ENCODE peak calls at places on chromosomes 11 and 22, in ten cellular contexts. Q is IMR-90, Y is heart right ventricle, M is epithelial cell of esophagus, R is A549, G is GM06990, K is kidney, D is coronary artery, L is upper lobe of left lung, H is NB4. Z is an unnamed sample.

GRCh38 chr11:46499821-46500220 is 94.0 kb downstream of the AMBRA1 start:
- DNase-seq in Q (no peak), Y (no peak), M (no peak), R (no peak), G (no peak), K (no peak), D (no peak), L (no peak), H (no peak), Z (no peak)

GRCh38 chr11:17351510-17352176 is at the start of gene NCR3LG1:
- DNase-seq in Q (peak; percentile 77), Y (peak; percentile 44), M (peak; percentile 68), R (peak; percentile 38), G (peak; percentile 41), K (peak; percentile 84), D (peak; percentile 81), L (peak; percentile 63), H (peak; percentile 83), Z (peak; percentile 52)

GRCh38 chr22:31871475-31871874 is 72.9 kb upstream of the YWHAH start:
- DNase-seq in Q (no peak), Y (no peak), M (no peak), R (no peak), G (no peak), K (no peak), D (no peak), L (no peak), H (no peak), Z (no peak)

GRCh38 chr11:128904303-128904871 is 13.2 kb downstream of the KCNJ5 start:
- DNase-seq in Q (no peak), Y (no peak), M (no peak), R (no peak), G (no peak), K (peak; percentile 68), D (no peak), L (no peak), H (peak; percentile 28), Z (no peak)

GRCh38 chr22:43090130-43090789 is 1.1 kb upstream of the TTLL1 start:
- DNase-seq in Q (peak; percentile 80), Y (no peak), M (peak; percentile 92), R (peak; percentile 82), G (peak; percentile 38), K (peak; percentile 79), D (no peak), L (peak; percentile 38), H (peak; percentile 88), Z (peak; percentile 80)

GRCh38 chr22:25054943-25055511 is 102.5 kb downstream of the KIAA1671 start:
- DNase-seq in Q (no peak), Y (no peak), M (peak; percentile 54), R (no peak), G (no peak), K (no peak), D (no peak), L (no peak), H (no peak), Z (no peak)

GRCh38 chr11:76174330-76174729 is 32.0 kb downstream of the WNT11 start:
- DNase-seq in Q (no peak), Y (no peak), M (no peak), R (no peak), G (no peak), K (no peak), D (no peak), L (no peak), H (no peak), Z (no peak)

GRCh38 chr11:35553831-35554230 is 28.4 kb upstream of the PAMR1 start:
- DNase-seq in Q (peak; percentile 99), Y (no peak), M (no peak), R (no peak), G (no peak), K (no peak), D (no peak), L (no peak), H (no peak), Z (peak; percentile 84)

GRCh38 chr11:99015634-99016454 is 4.9 kb upstream of the CNTN5 start:
- DNase-seq in Q (peak; percentile 51), Y (no peak), M (peak; percentile 56), R (peak; percentile 1), G (no peak), K (no peak), D (no peak), L (no peak), H (peak; percentile 72), Z (peak; percentile 19)

GRCh38 chr11:22165087-22165486 is 27.8 kb upstream of the ANO5 start:
- DNase-seq in Q (no peak), Y (no peak), M (no peak), R (no peak), G (no peak), K (no peak), D (no peak), L (no peak), H (no peak), Z (no peak)

GRCh38 chr11:85682330-85683305 is 3.4 kb downstream of the CCDC89 start:
- DNase-seq in Q (peak; percentile 47), Y (peak; percentile 84), M (peak; percentile 34), R (peak; percentile 22), G (peak; percentile 32), K (peak; percentile 83), D (no peak), L (peak; percentile 64), H (no peak), Z (peak; percentile 17)

GRCh38 chr22:36532466-36532865 is 3.5 kb upstream of the EIF3D start:
- DNase-seq in Q (no peak), Y (no peak), M (no peak), R (no peak), G (no peak), K (no peak), D (no peak), L (no peak), H (no peak), Z (no peak)

GRCh38 chr11:2188745-2189144 is 17.1 kb upstream of the TH start:
- DNase-seq in Q (no peak), Y (no peak), M (no peak), R (no peak), G (no peak), K (no peak), D (no peak), L (no peak), H (no peak), Z (no peak)

GRCh38 chr11:2189938-2190669 is 18.5 kb upstream of the TH start:
- DNase-seq in Q (no peak), Y (no peak), M (no peak), R (no peak), G (no peak), K (no peak), D (no peak), L (no peak), H (no peak), Z (no peak)

GRCh38 chr11:2187267-2187707 is 15.7 kb upstream of the TH start:
- DNase-seq in Q (no peak), Y (no peak), M (no peak), R (no peak), G (no peak), K (no peak), D (no peak), L (no peak), H (no peak), Z (no peak)

GRCh38 chr11:2185324-2186085 is 13.9 kb upstream of the TH start:
- DNase-seq in Q (no peak), Y (no peak), M (no peak), R (no peak), G (no peak), K (no peak), D (no peak), L (no peak), H (no peak), Z (no peak)

DNA sequence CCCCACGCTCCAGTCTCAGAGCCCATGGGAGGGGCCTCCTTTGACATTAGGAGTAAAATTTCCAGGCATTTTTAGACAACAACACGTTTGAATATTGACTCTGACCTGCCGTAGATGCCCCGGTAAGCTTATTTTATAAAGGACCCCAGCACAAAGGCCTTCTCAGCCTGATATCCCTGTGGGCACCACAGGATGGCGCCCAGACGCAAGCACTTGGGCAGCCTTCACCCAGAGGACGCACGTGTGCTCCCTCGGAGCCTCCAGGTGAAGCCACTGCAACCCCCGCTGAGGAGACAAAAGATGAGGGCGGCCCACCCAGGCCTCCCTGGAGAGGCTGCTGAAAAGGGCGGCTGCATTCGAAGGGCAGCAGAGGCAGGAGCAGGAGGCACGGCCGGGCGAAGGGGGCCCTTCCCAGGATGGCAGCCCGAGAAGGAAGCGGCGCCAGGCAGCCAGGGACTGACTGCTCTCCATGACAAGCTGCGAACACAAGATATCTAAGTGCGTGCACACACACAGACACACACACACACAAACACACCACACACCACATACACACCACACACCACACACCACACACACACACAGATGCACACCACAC is 15.2 kb upstream of the TH start:
- DNase-seq in Q (no peak), Y (no peak), M (peak; percentile 61), R (peak; percentile 76), G (no peak), K (no peak), D (no peak), L (no peak), H (peak; percentile 63), Z (peak; percentile 18)
- TF ChIP-seq CTCF in Q (peak; percentile 38), Y (peak; percentile 66), M (peak; percentile 71), R (peak; percentile 56), G (peak; percentile 38), K (peak; percentile 16), D (no peak), L (peak; percentile 53), H (peak; percentile 58), Z (peak; percentile 64)

DNA sequence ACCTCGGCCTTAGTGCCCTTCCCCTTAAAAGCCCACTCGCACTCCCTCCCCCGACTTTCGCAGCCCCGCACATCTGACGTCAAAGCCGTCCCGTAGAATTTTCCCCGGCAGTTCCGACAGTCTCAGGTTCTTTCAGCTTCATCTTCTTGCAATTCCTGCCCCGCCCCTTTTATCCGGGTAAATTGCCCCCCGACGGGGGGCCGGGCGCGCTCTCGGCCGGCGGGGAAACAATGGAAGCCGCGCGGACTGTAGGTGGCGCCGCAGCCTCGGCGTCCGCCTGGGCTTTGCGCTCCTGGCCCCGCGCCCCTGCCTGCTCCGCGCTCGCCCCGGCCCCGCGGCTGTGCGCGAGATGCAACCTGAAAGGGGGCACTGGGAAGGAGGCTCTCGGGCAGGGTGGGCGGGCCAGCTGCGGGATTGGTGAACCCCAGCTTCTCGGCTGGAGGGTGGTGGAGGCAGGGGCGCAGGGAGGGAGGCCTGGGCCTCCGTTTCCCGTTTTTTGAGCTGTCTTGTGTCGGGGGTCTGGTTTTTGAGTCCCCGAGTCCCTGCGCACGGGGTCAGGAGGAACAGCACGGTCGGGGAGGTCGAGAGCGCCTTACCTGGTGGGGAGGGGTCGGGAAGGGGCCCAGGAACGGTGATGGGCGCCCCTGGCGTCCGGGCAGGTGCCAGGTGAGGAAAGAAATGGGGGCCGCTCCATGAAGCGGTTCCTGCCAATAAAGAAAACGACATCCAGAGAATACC is 855 bp upstream of the FGF19 start:
- DNase-seq in Q (no peak), Y (no peak), M (peak; percentile 30), R (peak; percentile 60), G (no peak), K (no peak), D (no peak), L (no peak), H (no peak), Z (no peak)
- H3K4me3 ChIP-seq in Q (no peak overlapping the region), Y (peak overlapping the region; percentile 17), M (no peak overlapping the region), R (peak overlapping the region; percentile 52), G (no peak overlapping the region), K (no peak overlapping the region), D (peak overlapping the region; percentile 63), L (no peak overlapping the region), H (no peak overlapping the region), Z (no peak overlapping the region)

GRCh38 chr11:43708776-43709175 is 28.2 kb downstream of the HSD17B12 start:
- DNase-seq in Q (no peak), Y (no peak), M (peak; percentile 8), R (no peak), G (no peak), K (no peak), D (no peak), L (no peak), H (no peak), Z (no peak)
- TF ChIP-seq CTCF in Q (peak; percentile 24), Y (peak; percentile 41), M (peak; percentile 39), R (peak; percentile 15), G (peak; percentile 26), K (peak; percentile 30), D (no peak), L (no peak), H (no peak), Z (peak; percentile 26)

GRCh38 chr11:1000357-1000982 is 36.0 kb downstream of the MUC6 start:
- DNase-seq in Q (no peak), Y (no peak), M (no peak), R (no peak), G (no peak), K (no peak), D (no peak), L (no peak), H (no peak), Z (no peak)
- H3K4me3 ChIP-seq in Q (no peak overlapping the region), Y (no peak overlapping the region), M (no peak overlapping the region), R (no peak overlapping the region), G (no peak overlapping the region), K (no peak overlapping the region), D (no peak overlapping the region), L (no peak overlapping the region), H (no peak overlapping the region), Z (no peak overlapping the region)